ENCODE peak calls at places on chromosomes 13 and 19, in nine cellular contexts. Z, V, W, B, D, C, Y, M and H are unnamed samples.

GRCh38 chr19:45177817-45178261 is at the start of gene TRAPPC6A:
- DNase-seq in Z (peak), V (peak), W (no peak), B (peak), D (no peak), C (peak), Y (no peak), M (no peak), H (no peak)

GRCh38 chr19:11784356-11784755 is 14.0 kb upstream of the ZNF491 start:
- DNase-seq in Z (no peak), V (no peak), W (no peak), B (no peak), D (no peak), C (no peak), Y (no peak), M (no peak), H (no peak)

GRCh38 chr13:33353646-33354045 is 68.1 kb upstream of the STARD13 start:
- DNase-seq in Z (no peak), V (no peak), W (no peak), B (no peak), D (no peak), C (no peak), Y (no peak), M (no peak), H (no peak)

GRCh38 chr19:31255863-31256600 is 93.2 kb downstream of the TSHZ3 start:
- DNase-seq in Z (no peak), V (no peak), W (no peak), B (no peak), D (no peak), C (no peak), Y (no peak), M (no peak), H (peak)

GRCh38 chr13:68234278-68234677 is 1004.1 kb upstream of the PCDH9 start:
- DNase-seq in Z (no peak), V (no peak), W (no peak), B (no peak), D (no peak), C (no peak), Y (no peak), M (no peak), H (no peak)

GRCh38 chr19:36719687-36720556 is 32.5 kb downstream of the ZNF567 start:
- DNase-seq in Z (peak), V (peak), W (no peak), B (no peak), D (no peak), C (no peak), Y (no peak), M (no peak), H (no peak)

GRCh38 chr13:106433066-106433465 is 102.4 kb downstream of the EFNB2 start:
- DNase-seq in Z (no peak), V (peak), W (no peak), B (peak), D (no peak), C (peak), Y (no peak), M (no peak), H (no peak)

GRCh38 chr13:30034448-30034795 is 184.0 kb upstream of the UBL3 start:
- DNase-seq in Z (no peak), V (peak), W (no peak), B (peak), D (no peak), C (peak), Y (no peak), M (no peak), H (no peak)

GRCh38 chr19:43976732-43977131 is 7.3 kb upstream of the ZNF155 start:
- DNase-seq in Z (no peak), V (no peak), W (no peak), B (no peak), D (no peak), C (no peak), Y (no peak), M (no peak), H (no peak)

GRCh38 chr19:2337329-2337707 is 8.8 kb downstream of the SPPL2B start:
- DNase-seq in Z (no peak), V (peak), W (peak), B (peak), D (no peak), C (no peak), Y (no peak), M (no peak), H (no peak)

GRCh38 chr13:51243832-51244231 is 21.6 kb downstream of the FAM124A start:
- DNase-seq in Z (no peak), V (no peak), W (no peak), B (no peak), D (no peak), C (no peak), Y (no peak), M (no peak), H (no peak)

GRCh38 chr13:43267916-43268315 is 244.5 kb downstream of the DNAJC15 start:
- DNase-seq in Z (no peak), V (no peak), W (no peak), B (no peak), D (no peak), C (no peak), Y (no peak), M (no peak), H (no peak)

GRCh38 chr19:34508540-34508939 is 27.0 kb downstream of the WTIP start:
- DNase-seq in Z (no peak), V (no peak), W (no peak), B (no peak), D (no peak), C (no peak), Y (no peak), M (no peak), H (peak)
- TF ChIP-seq CTCF in Z (no peak), V (no peak), W (no peak), B (no peak), D (no peak), C (no peak), Y (no peak), M (no peak), H (no peak)

GRCh38 chr13:70960841-70961443 is 852.7 kb upstream of the KLHL1 start:
- DNase-seq in Z (peak), V (peak), W (no peak), B (no peak), D (no peak), C (peak), Y (no peak), M (no peak), H (no peak)
- TF ChIP-seq CTCF in Z (peak), V (peak), W (peak), B (peak), D (peak), C (peak), Y (peak), M (peak), H (peak)

GRCh38 chr13:109784590-109785140 is 1.7 kb downstream of the IRS2 start:
- DNase-seq in Z (peak), V (peak), W (peak), B (peak), D (peak), C (peak), Y (peak), M (peak), H (peak)
- TF ChIP-seq CTCF in Z (peak), V (peak), W (no peak), B (peak), D (peak), C (no peak), Y (peak), M (peak), H (peak)

DNA sequence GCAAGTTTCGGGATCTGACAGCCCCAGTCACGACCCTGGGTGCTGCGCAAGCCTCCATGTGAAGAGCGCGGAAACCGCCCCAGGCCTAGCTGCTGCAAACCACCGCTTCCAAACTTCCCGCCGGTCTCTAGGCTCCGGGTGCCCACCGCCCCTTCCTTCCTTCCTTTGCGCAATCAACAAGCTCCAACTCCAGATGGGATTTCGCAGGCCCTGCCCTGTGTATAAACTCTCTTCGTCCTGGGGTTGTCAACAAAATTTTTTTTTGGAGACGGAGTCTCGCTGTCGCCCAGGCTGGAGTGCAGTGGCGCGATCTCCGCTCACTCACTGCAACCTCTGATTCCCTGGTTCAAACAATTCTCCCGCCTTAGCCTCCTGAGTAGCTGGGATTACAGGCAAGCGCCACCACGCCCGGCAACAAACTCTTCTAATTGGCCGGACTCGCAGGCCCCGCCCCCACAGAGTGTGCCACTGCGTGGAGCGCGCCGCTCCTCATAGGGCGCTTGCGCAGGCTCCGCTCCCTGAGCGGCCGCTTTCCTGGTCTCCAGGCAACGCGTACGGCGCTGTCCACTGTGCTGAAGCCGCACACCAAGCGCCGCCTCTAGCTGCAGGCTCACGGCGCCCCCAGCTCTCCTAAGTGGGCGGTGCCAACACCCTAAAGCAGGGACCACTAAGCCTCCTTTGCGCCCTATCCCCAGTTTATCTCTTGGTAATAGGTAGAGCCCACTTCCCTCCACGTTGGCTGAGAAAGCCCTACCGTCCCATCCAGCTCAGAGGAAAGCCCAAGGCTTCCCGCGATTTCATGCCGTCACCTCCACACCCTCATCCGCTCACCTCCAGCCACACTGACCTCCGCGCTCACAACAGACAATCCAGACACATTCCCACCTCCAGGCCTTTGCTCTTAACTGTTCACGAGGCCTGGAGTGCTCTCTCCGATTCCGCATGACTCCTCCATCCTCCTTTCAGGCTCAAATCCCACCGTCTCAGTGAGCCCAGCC is 5.5 kb upstream of the QTRT1 start:
- DNase-seq in Z (peak), V (peak), W (peak), B (peak), D (peak), C (peak), Y (peak), M (peak), H (peak)
- TF ChIP-seq CTCF in Z (no peak), V (no peak), W (no peak), B (no peak), D (no peak), C (no peak), Y (no peak), M (no peak), H (no peak)

GRCh38 chr19:48633148-48634035 is 3.8 kb downstream of the DBP start:
- DNase-seq in Z (peak), V (no peak), W (no peak), B (no peak), D (no peak), C (no peak), Y (no peak), M (no peak), H (no peak)

GRCh38 chr19:48635966-48636858 is 967 bp downstream of the DBP start:
- DNase-seq in Z (peak), V (no peak), W (peak), B (no peak), D (no peak), C (no peak), Y (peak), M (peak), H (no peak)

GRCh38 chr19:48634036-48634342 is 3.2 kb downstream of the DBP start:
- DNase-seq in Z (no peak), V (no peak), W (no peak), B (no peak), D (no peak), C (no peak), Y (no peak), M (no peak), H (no peak)

GRCh38 chr19:48635263-48635965 is 1.8 kb downstream of the DBP start:
- DNase-seq in Z (peak), V (no peak), W (peak), B (no peak), D (peak), C (no peak), Y (peak), M (peak), H (no peak)

GRCh38 chr19:48634424-48635262 is 2.5 kb downstream of the DBP start:
- DNase-seq in Z (peak), V (peak), W (peak), B (peak), D (peak), C (peak), Y (peak), M (peak), H (peak)
- TF ChIP-seq CTCF in Z (no peak), V (no peak), W (no peak), B (no peak), D (no peak), C (no peak), Y (no peak), M (no peak), H (no peak)

GRCh38 chr13:38518328-38518727 is 168.5 kb upstream of the FREM2 start:
- DNase-seq in Z (no peak), V (no peak), W (no peak), B (no peak), D (no peak), C (no peak), Y (no peak), M (no peak), H (no peak)

GRCh38 chr13:38514575-38514974 is 164.9 kb downstream of the UFM1 start:
- DNase-seq in Z (no peak), V (no peak), W (no peak), B (no peak), D (no peak), C (no peak), Y (no peak), M (no peak), H (no peak)

GRCh38 chr13:38519229-38519910 is 167.5 kb upstream of the FREM2 start:
- DNase-seq in Z (no peak), V (no peak), W (no peak), B (no peak), D (no peak), C (no peak), Y (no peak), M (no peak), H (no peak)

GRCh38 chr13:38520041-38520440 is 166.8 kb upstream of the FREM2 start:
- DNase-seq in Z (no peak), V (no peak), W (no peak), B (no peak), D (no peak), C (no peak), Y (no peak), M (no peak), H (no peak)
- TF ChIP-seq CTCF in Z (no peak), V (no peak), W (no peak), B (no peak), D (no peak), C (no peak), Y (no peak), M (no peak), H (no peak)

DNA sequence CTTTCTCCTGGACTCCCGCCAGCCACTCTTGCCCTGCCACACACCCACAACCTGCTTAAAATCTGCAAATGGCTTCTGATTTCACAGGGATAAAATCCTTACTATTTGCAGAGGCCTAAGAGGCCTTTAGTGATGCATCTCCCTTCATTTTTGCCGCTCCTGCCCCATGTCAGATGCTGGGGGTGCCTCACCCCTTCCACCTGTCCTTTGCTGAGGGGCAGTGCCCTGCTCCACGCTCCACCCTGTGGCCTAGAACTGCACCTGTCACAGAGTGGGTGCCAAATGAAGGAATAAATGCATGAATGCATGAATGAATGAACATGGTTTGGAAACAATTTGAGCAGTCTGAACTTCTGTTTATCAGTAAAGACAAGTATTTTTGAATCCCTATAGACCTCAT is 34.1 kb upstream of the UQCRFS1 start:
- DNase-seq in Z (no peak), V (no peak), W (no peak), B (no peak), D (no peak), C (no peak), Y (no peak), M (no peak), H (no peak)
- TF ChIP-seq CTCF in Z (no peak), V (no peak), W (no peak), B (no peak), D (no peak), C (no peak), Y (no peak), M (no peak), H (no peak)

GRCh38 chr13:108609353-108609752 is 20.1 kb upstream of the MYO16 start:
- DNase-seq in Z (peak), V (peak), W (no peak), B (no peak), D (no peak), C (peak), Y (no peak), M (no peak), H (no peak)
- TF ChIP-seq CTCF in Z (peak), V (peak), W (peak), B (peak), D (no peak), C (peak), Y (peak), M (peak), H (peak)

DNA sequence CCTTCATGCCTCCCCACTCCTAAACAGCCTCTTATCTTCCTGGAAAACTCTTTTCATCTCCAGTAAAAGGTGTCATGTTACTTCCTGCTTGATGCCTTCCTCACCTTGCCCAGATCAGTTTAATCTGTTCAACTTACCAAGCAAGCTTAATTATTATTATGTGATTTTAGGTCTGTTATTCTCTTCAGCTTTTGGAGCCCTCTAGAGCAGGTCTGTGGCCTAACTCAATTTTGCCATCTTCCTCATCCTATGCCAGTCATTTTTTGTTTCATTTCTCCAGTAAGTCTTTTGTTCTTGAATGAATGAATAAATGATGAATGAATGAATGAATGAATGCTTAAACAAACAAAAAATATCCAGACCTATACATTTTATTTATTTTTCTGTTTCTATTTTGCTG is 528.3 kb downstream of the DCT start:
- DNase-seq in Z (no peak), V (peak), W (no peak), B (no peak), D (no peak), C (peak), Y (no peak), M (no peak), H (no peak)
- TF ChIP-seq CTCF in Z (no peak), V (peak), W (no peak), B (peak), D (no peak), C (peak), Y (no peak), M (no peak), H (peak)

GRCh38 chr13:27171830-27172494 is 351 bp upstream of the USP12 start:
- DNase-seq in Z (peak), V (peak), W (peak), B (peak), D (peak), C (peak), Y (peak), M (peak), H (peak)
- TF ChIP-seq CTCF in Z (no peak), V (no peak), W (peak), B (no peak), D (no peak), C (no peak), Y (peak), M (no peak), H (peak)